ENCODE peak calls at places on chromosomes 6 and 20, in eight cellular contexts. U is Kasumi-1; S is GF-D8; J is chondrocyte; T is activated naive CD8-positive, alpha-beta T cell treated with anti-CD3 and anti-CD28 coated beads for 36 hours; F is stomach; Y is T-helper 22 cell; Q is pulmonary artery endothelial cell. R is an unnamed sample.

GRCh38 chr6:42012501-42013133 is 37.7 kb upstream of the TAF8 start:
- DNase-seq in U (no peak), S (no peak), J (peak), T (no peak), F (no peak), Y (no peak), Q (no peak), R (no peak)

GRCh38 chr20:45564760-45565276 is 14.3 kb downstream of the WFDC8 start:
- DNase-seq in U (no peak), S (no peak), J (no peak), T (no peak), F (no peak), Y (no peak), Q (no peak), R (no peak)

GRCh38 chr6:167437888-167438484 is 113.1 kb downstream of the TTLL2 start:
- DNase-seq in U (no peak), S (no peak), J (no peak), T (no peak), F (no peak), Y (no peak), Q (no peak), R (no peak)

GRCh38 chr20:47672886-47673670 is 112.2 kb downstream of the SULF2 start:
- DNase-seq in U (no peak), S (no peak), J (no peak), T (no peak), F (no peak), Y (no peak), Q (no peak), R (no peak)

GRCh38 chr20:2640899-2641298 is 11.5 kb upstream of the NOP56 start:
- DNase-seq in U (no peak), S (no peak), J (no peak), T (no peak), F (no peak), Y (no peak), Q (no peak), R (no peak)

GRCh38 chr6:43771858-43772570 is 2.0 kb downstream of the VEGFA start:
- DNase-seq in U (peak), S (no peak), J (no peak), T (peak), F (peak), Y (no peak), Q (no peak), R (peak)

GRCh38 chr6:45678063-45678620 is 300.4 kb upstream of the SUPT3H start:
- DNase-seq in U (peak), S (no peak), J (no peak), T (no peak), F (no peak), Y (no peak), Q (no peak), R (no peak)

GRCh38 chr6:51336185-51336584 is 517.5 kb downstream of the TFAP2B start:
- DNase-seq in U (no peak), S (no peak), J (no peak), T (no peak), F (no peak), Y (no peak), Q (no peak), R (no peak)

GRCh38 chr6:78243519-78243918 is 590.7 kb downstream of the MEI4 start:
- DNase-seq in U (no peak), S (no peak), J (no peak), T (no peak), F (no peak), Y (no peak), Q (peak), R (no peak)

GRCh38 chr20:44705364-44706094 is 9.6 kb upstream of the CCN5 start:
- DNase-seq in U (no peak), S (no peak), J (no peak), T (no peak), F (no peak), Y (no peak), Q (no peak), R (no peak)

GRCh38 chr20:23151008-23151703 is 65.0 kb upstream of the CD93 start:
- DNase-seq in U (no peak), S (no peak), J (no peak), T (no peak), F (peak), Y (no peak), Q (no peak), R (no peak)

GRCh38 chr20:57835462-57836455 is 125.9 kb upstream of the PMEPA1 start:
- DNase-seq in U (no peak), S (no peak), J (no peak), T (no peak), F (no peak), Y (no peak), Q (no peak), R (no peak)

GRCh38 chr20:61120595-61121515 is 131.2 kb upstream of the CDH4 start:
- DNase-seq in U (peak), S (peak), J (no peak), T (peak), F (no peak), Y (no peak), Q (peak), R (no peak)